ENCODE peak calls at places on chromosomes 3 and 15, in four cellular contexts. C is K562, J is GM12878, K is H1. I is an unnamed sample.

GRCh38 chr3:41140242-41140641 is 59.1 kb upstream of the CTNNB1 start:
- DNase-seq in C (no peak), J (no peak), K (no peak), I (no peak)

GRCh38 chr15:62497356-62497755 is 332.3 kb upstream of the C2CD4B start:
- DNase-seq in C (no peak), J (no peak), K (no peak), I (no peak)

GRCh38 chr15:52185151-52185561 is 6.0 kb downstream of the GNB5 start:
- DNase-seq in C (no peak), J (no peak), K (no peak), I (no peak)

GRCh38 chr3:55461896-55462295 is 25.2 kb downstream of the WNT5A start:
- DNase-seq in C (no peak), J (no peak), K (peak), I (no peak)

GRCh38 chr3:10546887-10547286 is 41.5 kb upstream of the ATP2B2 start:
- DNase-seq in C (no peak), J (no peak), K (peak), I (no peak)

GRCh38 chr3:169420429-169420828 is 243.1 kb downstream of the MECOM start:
- DNase-seq in C (no peak), J (no peak), K (no peak), I (no peak)

GRCh38 chr3:183085634-183086390 is 13.5 kb downstream of the MCCC1 start:
- DNase-seq in C (peak), J (no peak), K (peak), I (no peak)

GRCh38 chr3:117696871-117697270 is 987.3 kb downstream of the TUSC7 start:
- DNase-seq in C (no peak), J (no peak), K (no peak), I (no peak)

GRCh38 chr3:52721002-52721741 is 15.3 kb downstream of the SPCS1 start:
- DNase-seq in C (no peak), J (no peak), K (no peak), I (no peak)
- TF ChIP-seq HDAC6 in C (no peak), J (no peak), K (no peak), I (no peak)

GRCh38 chr15:81911572-81911971 is 134.2 kb downstream of the MEX3B start:
- DNase-seq in C (no peak), J (no peak), K (no peak), I (no peak)
- TF ChIP-seq SRF in C (no peak), J (no peak), K (no peak), I (no peak)

DNA sequence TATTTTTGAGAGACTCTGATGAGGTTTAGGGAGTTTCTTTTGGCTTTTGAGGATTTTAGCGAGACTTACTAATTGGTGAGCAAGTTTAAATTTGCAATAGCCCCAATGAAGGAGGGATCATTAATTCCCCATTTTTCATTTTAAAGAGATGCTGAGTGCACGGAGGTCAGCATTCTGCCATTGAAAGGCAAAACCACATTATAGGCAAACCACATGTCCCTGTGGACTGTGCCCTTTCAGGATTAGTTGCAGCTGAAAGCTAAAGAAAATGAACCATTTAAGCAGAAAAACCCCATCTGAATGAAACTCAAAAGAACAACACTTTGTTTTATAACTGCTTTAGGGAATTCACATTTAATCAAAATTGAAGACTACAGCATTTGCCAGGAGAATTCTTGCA is 246.5 kb downstream of the PDZRN3 start:
- DNase-seq in C (no peak), J (peak), K (no peak), I (no peak)
- TF ChIP-seq HDAC6 in C (no peak), J (no peak), K (no peak), I (no peak)

DNA sequence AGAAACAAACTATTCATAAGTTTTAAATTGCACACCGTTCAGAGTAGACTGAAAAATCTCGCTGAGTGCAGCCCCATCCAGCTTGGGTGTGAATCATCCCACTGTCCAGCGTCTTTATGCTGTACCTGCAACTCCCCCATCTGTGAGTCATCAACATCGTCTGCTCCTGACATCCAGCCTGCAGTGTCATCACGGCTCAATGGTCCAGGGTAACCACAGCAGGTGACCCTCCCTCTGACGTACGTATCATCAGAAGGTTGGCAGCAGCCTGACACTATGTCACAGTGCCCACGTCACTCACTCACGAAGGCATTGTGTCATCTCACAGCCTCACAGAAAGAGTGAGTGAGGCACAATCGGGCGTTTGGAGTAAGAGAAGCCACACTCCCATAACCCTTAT is 65.2 kb downstream of the TPRA1 start:
- DNase-seq in C (peak), J (no peak), K (no peak), I (peak)
- TF ChIP-seq SRF in C (no peak), J (no peak), K (no peak), I (no peak)

I was measured in HepG2.